ENCODE peak calls at places on chromosomes 11 and 22, in four cellular contexts. P is activated CD8-positive, alpha-beta memory T cell treated with anti-CD3 and anti-CD28 coated beads, Interleukin-2, amount 50 U/mL, for 48 hours; T is cardiac muscle cell; W is fibroblast of mammary gland. R is an unnamed sample.

GRCh38 chr11:19349340-19350025 is 108.7 kb upstream of the E2F8 start:
- DNase-seq in T (peak), W (peak), P (no peak), R (no peak)

GRCh38 chr11:117096973-117097566 is 1.2 kb downstream of the SIK3 start:
- DNase-seq in W (no peak), P (no peak), T (no peak), R (no peak)

GRCh38 chr11:115214644-115215305 is 289.4 kb downstream of the CADM1 start:
- DNase-seq in P (no peak), T (no peak), W (no peak), R (no peak)

GRCh38 chr11:30025396-30026139 is 8.7 kb upstream of the KCNA4 start:
- DNase-seq in P (no peak), T (no peak), W (no peak), R (no peak)

GRCh38 chr11:12728417-12728816 is 54.2 kb downstream of the TEAD1 start:
- DNase-seq in P (no peak), W (no peak), T (no peak), R (no peak)

GRCh38 chr11:46361283-46362145 is 14.3 kb downstream of the DGKZ start:
- DNase-seq in T (peak), W (peak), P (peak), R (peak)

GRCh38 chr11:31236052-31236652 is 133.4 kb downstream of the DCDC1 start:
- DNase-seq in W (peak), P (no peak), T (peak), R (no peak)

GRCh38 chr22:20021196-20022181 is 579 bp downstream of the TANGO2 start:
- DNase-seq in P (no peak), T (peak), W (peak), R (peak)

GRCh38 chr22:37659897-37660708 is 1.6 kb downstream of the PDXP start:
- DNase-seq in W (no peak), P (no peak), T (no peak), R (no peak)

GRCh38 chr11:86551286-86551685 is 121.1 kb downstream of the ME3 start:
- DNase-seq in T (peak), P (no peak), W (peak), R (peak)

GRCh38 chr11:69249641-69250502 is 44.1 kb upstream of the MYEOV start:
- DNase-seq in P (no peak), T (peak), W (peak), R (no peak)

GRCh38 chr11:132226522-132226921 is 856.1 kb downstream of the NTM start:
- DNase-seq in T (no peak), P (no peak), W (no peak), R (no peak)

R was measured in dermis microvascular lymphatic vessel endothelial cell.